ENCODE peak calls at places on chromosomes 11 and 22, in five cellular contexts. P is colonic mucosa, F is A549, M is GM12865, U is AG09309. H is an unnamed sample.

GRCh38 chr11:99117603-99118002 is 96.9 kb downstream of the CNTN5 start:
- DNase-seq in P (no peak), F (no peak), M (peak; percentile 5), U (no peak), H (peak; percentile 0)

GRCh38 chr11:46895821-46896220 is 22.5 kb downstream of the LRP4 start:
- DNase-seq in P (no peak), F (no peak), M (no peak), U (no peak), H (no peak)

GRCh38 chr11:78800089-78800690 is 225.5 kb upstream of the NARS2 start:
- DNase-seq in P (no peak), F (no peak), M (no peak), U (no peak), H (no peak)

GRCh38 chr22:22986640-22987039 is 83.7 kb upstream of the GNAZ start:
- DNase-seq in P (no peak), F (no peak), M (no peak), U (no peak), H (no peak)

GRCh38 chr11:92296138-92296515 is 71.5 kb downstream of the FAT3 start:
- DNase-seq in P (no peak), F (no peak), M (no peak), U (no peak), H (no peak)

GRCh38 chr22:50012201-50013181 is at the start of gene IL17REL:
- DNase-seq in P (no peak), F (no peak), M (no peak), U (no peak), H (no peak)

GRCh38 chr11:10592331-10592730 is 23.9 kb upstream of the LYVE1 start:
- DNase-seq in P (no peak), F (no peak), M (no peak), U (peak; percentile 86), H (no peak)

GRCh38 chr11:110173775-110174644 is 80.8 kb downstream of the ZC3H12C start:
- DNase-seq in P (peak; percentile 68), F (peak; percentile 51), M (peak; percentile 68), U (no peak), H (peak; percentile 48)

GRCh38 chr11:131195801-131196517 is 174.5 kb upstream of the NTM start:
- DNase-seq in P (peak; percentile 44), F (no peak), M (no peak), U (peak; percentile 4), H (no peak)

GRCh38 chr11:20443596-20443995 is 56.1 kb downstream of the PRMT3 start:
- DNase-seq in P (no peak), F (peak; percentile 3), M (peak; percentile 16), U (no peak), H (peak; percentile 8)

GRCh38 chr11:83272627-83273026 is 13.5 kb downstream of the CCDC90B start:
- DNase-seq in P (no peak), F (no peak), M (no peak), U (no peak), H (no peak)

GRCh38 chr11:6127881-6128280 is 20.4 kb downstream of the OR56B4 start:
- DNase-seq in P (no peak), F (no peak), M (no peak), U (no peak), H (no peak)

GRCh38 chr22:40462195-40462988 is 92.0 kb downstream of the SGSM3 start:
- DNase-seq in P (no peak), F (no peak), M (peak; percentile 31), U (no peak), H (no peak)

GRCh38 chr11:76918941-76919386 is 58.2 kb downstream of the ACER3 start:
- DNase-seq in P (peak; percentile 25), F (peak; percentile 21), M (peak; percentile 57), U (peak; percentile 32), H (peak; percentile 39)

GRCh38 chr11:119205574-119206511 is at the start of gene CBL:
- DNase-seq in P (peak; percentile 99), F (peak; percentile 91), M (peak; percentile 93), U (peak; percentile 44), H (peak; percentile 86)

GRCh38 chr11:69207165-69207889 is 51.6 kb downstream of the SMIM38 start:
- DNase-seq in P (no peak), F (no peak), M (no peak), U (no peak), H (no peak)

GRCh38 chr11:1218788-1219445 is 3.9 kb upstream of the MUC5B start:
- DNase-seq in P (peak; percentile 26), F (no peak), M (no peak), U (no peak), H (no peak)

GRCh38 chr22:35400335-35400680 is 368 bp downstream of the MCM5 start:
- DNase-seq in P (no peak), F (no peak), M (peak; percentile 33), U (no peak), H (no peak)

GRCh38 chr11:61045271-61045670 is 57.0 kb upstream of the CD5 start:
- DNase-seq in P (no peak), F (no peak), M (no peak), U (no peak), H (no peak)

GRCh38 chr11:119416606-119417580 is 6.1 kb downstream of the THY1 start:
- DNase-seq in P (no peak), F (no peak), M (no peak), U (no peak), H (no peak)

GRCh38 chr22:31019276-31019930 is 50.3 kb downstream of the TUG1 start:
- DNase-seq in P (no peak), F (no peak), M (no peak), U (no peak), H (no peak)

GRCh38 chr11:95904009-95904650 is 19.8 kb downstream of the MTMR2 start:
- DNase-seq in P (no peak), F (no peak), M (no peak), U (no peak), H (no peak)

GRCh38 chr11:109015283-109015682 is 350.4 kb downstream of the DDX10 start:
- DNase-seq in P (no peak), F (no peak), M (no peak), U (no peak), H (no peak)

GRCh38 chr11:95517453-95517852 is 272.1 kb downstream of the FAM76B start:
- DNase-seq in P (no peak), F (no peak), M (no peak), U (no peak), H (no peak)

GRCh38 chr11:74824285-74824982 is 75.8 kb downstream of the RNF169 start:
- DNase-seq in P (no peak), F (no peak), M (no peak), U (no peak), H (no peak)

GRCh38 chr11:10351768-10352641 is 47.1 kb downstream of the ADM start:
- DNase-seq in P (peak; percentile 57), F (peak; percentile 21), M (no peak), U (no peak), H (no peak)

GRCh38 chr22:24685804-24686203 is 82.8 kb downstream of the GGT1 start:
- DNase-seq in P (no peak), F (no peak), M (no peak), U (no peak), H (no peak)

DNA sequence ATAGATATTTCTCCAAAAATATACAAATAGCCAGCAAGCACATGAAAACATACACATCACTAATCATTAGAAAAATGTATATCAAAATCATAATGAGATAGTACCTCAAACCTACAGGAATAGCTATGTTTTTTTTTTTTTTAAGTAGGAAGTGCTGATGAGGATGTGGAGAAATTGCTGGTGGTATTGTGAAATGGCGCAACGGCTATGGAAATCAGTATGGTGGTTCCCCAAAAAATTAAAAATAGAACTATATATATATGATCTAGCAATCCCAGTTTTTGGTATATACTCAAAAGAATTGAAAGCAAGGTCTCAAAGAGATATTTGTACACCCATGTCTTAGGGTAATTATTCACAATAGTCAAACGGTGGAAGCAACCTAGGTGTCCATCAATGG is 46.0 kb upstream of the HIPK3 start:
- DNase-seq in P (no peak), F (no peak), M (no peak), U (no peak), H (no peak)
- H3K4me3 ChIP-seq in P (no peak overlapping the region), F (no peak overlapping the region), M (no peak overlapping the region), U (no peak overlapping the region), H (no peak overlapping the region)

GRCh38 chr11:34792143-34792542 is 124.0 kb downstream of the APIP start:
- DNase-seq in P (no peak), F (no peak), M (no peak), U (no peak), H (no peak)
- H3K4me3 ChIP-seq in P (no peak overlapping the region), F (no peak overlapping the region), M (no peak overlapping the region), U (no peak overlapping the region), H (no peak overlapping the region)

DNA sequence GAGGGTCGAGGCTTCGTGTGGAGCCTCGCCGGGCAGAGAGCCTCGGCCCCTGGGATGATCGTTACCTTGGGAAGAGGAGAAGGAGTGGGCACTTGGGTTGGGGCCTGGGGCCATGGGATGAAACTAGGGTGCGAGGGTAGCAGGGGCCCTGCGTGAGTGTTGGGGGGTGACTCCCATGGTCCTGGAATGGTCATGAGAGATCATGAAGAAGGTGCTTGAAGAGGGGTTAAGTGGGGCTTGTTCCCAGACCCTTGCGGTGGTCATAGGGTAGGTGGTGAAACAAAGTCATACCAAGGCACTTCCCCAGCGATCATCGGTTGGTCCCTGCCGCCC is 284 bp downstream of the CCS start:
- DNase-seq in P (no peak), F (no peak), M (no peak), U (no peak), H (no peak)
- H3K4me3 ChIP-seq in P (peak overlapping the region; percentile 65), F (peak overlapping the region; percentile 68), M (peak overlapping the region; percentile 78), U (peak overlapping the region; percentile 63), H (peak overlapping the region; percentile 89)

GRCh38 chr22:39457047-39457545 is 284 bp downstream of the MGAT3 start:
- DNase-seq in P (no peak), F (no peak), M (no peak), U (no peak), H (no peak)
- H3K4me3 ChIP-seq in P (no peak overlapping the region), F (peak overlapping the region; percentile 62), M (peak overlapping the region; percentile 79), U (no peak overlapping the region), H (peak overlapping the region; percentile 40)

DNA sequence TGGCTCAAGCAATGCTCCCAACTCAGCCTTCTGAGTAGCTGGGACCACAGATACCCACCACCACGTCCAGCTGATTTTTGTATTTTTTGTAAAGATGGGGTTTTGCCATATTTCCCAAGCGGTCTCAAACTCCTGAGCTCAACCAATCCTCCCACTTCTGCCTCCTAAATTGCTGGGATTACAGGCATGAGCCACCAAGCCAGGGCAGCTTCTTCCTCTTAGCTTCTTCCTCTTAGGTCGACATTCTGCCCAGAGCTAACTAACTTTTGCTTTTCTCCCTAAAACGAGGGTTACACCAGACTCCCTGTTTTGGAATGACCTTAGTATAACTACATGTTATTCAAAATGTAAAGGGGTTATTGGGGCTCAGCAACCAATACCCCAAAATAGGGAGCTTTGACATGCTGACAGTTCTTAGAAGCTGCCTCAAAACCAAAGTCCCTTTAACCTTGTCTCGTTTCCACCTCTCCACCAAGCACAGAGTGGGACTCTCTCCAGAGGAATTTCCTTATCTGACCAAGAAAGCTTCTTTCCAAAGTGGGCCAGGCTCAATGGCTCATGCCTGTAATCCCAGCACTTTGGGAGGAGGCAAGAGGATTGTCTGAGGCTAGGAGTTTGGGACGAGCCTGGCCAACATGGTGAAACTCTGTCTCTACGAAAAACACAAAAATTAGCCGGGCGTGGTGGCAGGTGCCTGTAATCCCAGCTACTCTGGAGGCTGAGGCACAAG is 7.0 kb downstream of the HPS5 start:
- DNase-seq in P (no peak), F (no peak), M (no peak), U (no peak), H (no peak)
- H3K4me3 ChIP-seq in P (no peak overlapping the region), F (no peak overlapping the region), M (no peak overlapping the region), U (no peak overlapping the region), H (no peak overlapping the region)

H was measured in Jurkat, Clone E6-1.